ENCODE peak calls at places on chromosomes 5 and 9, in five cellular contexts. W, P, M, B and F are unnamed samples.

GRCh38 chr5:50666261-50667078 is at the start of gene PARP8:
- DNase-seq in B (peak; percentile 4), M (peak; percentile 76), P (peak; percentile 48), W (peak; percentile 45), F (no peak)

GRCh38 chr9:17130725-17131124 is 4.1 kb upstream of the CNTLN start:
- DNase-seq in P (no peak), W (no peak), M (no peak), B (no peak), F (no peak)

GRCh38 chr5:6545770-6546690 is 86.8 kb downstream of the NSUN2 start:
- DNase-seq in B (no peak), W (no peak), P (no peak), M (no peak), F (peak; percentile 47)

GRCh38 chr9:18705763-18706372 is 231.9 kb downstream of the ADAMTSL1 start:
- DNase-seq in M (no peak), P (no peak), W (no peak), B (no peak), F (no peak)

GRCh38 chr5:38289457-38289856 is 31.1 kb downstream of the EGFLAM start:
- DNase-seq in B (no peak), P (no peak), M (no peak), W (no peak), F (no peak)

GRCh38 chr9:134536101-134536900 is 105.3 kb upstream of the COL5A1 start:
- DNase-seq in B (no peak), M (no peak), W (peak; percentile 7), P (no peak), F (no peak)

GRCh38 chr5:181259974-181260719 is 796 bp downstream of the TRIM52 start:
- DNase-seq in M (peak; percentile 23), W (no peak), B (no peak), P (no peak), F (no peak)

GRCh38 chr5:133527311-133527710 is 85.0 kb downstream of the FSTL4 start:
- DNase-seq in B (no peak), M (no peak), W (no peak), P (no peak), F (no peak)

GRCh38 chr5:69331528-69332445 is 814 bp downstream of the CCDC125 start:
- DNase-seq in W (no peak), P (no peak), M (no peak), B (no peak), F (no peak)

GRCh38 chr9:16869140-16869903 is 1.1 kb downstream of the BNC2 start:
- DNase-seq in B (no peak), P (peak; percentile 62), M (peak; percentile 51), W (no peak), F (no peak)

GRCh38 chr5:41908374-41909079 is 4.4 kb downstream of the RIMOC1 start:
- DNase-seq in P (no peak), B (no peak), W (no peak), M (no peak), F (no peak)

GRCh38 chr5:95042040-95042439 is 242.9 kb downstream of the MCTP1 start:
- DNase-seq in M (no peak), P (no peak), W (no peak), B (no peak), F (no peak)

GRCh38 chr5:66247176-66247960 is 103.3 kb downstream of the SREK1 start:
- DNase-seq in P (no peak), B (no peak), M (no peak), W (no peak), F (no peak)

GRCh38 chr9:4423207-4423610 is 67.1 kb upstream of the SLC1A1 start:
- DNase-seq in B (no peak), W (no peak), M (peak; percentile 35), P (no peak), F (no peak)

GRCh38 chr5:123099514-123100151 is 10.6 kb downstream of the PRDM6 start:
- DNase-seq in P (no peak), W (no peak), B (no peak), M (peak; percentile 78), F (no peak)
- TF ChIP-seq CTCF in P (no peak), W (peak; percentile 32), B (no peak), M (peak; percentile 38), F (no peak)

DNA sequence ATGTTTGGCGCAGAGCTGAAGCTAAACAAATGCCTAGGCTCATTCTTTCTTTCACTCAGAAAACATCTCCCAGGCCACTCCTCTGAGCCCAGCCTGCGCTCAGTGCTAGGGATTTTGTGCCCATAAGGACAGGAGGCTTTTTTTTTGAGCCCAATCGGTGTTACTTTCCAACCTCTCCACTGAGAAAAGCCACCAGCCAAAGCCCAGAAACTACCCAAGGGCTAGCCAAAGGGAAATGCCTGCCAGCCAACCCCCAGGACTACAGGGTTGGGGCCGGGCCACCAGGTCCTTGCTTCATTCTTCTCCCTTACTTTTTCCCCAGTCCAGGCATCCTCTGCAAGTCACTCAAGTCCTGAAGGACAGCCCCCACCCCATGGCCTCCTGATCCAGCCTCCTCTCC is 134.7 kb downstream of the PAX5 start:
- DNase-seq in P (no peak), M (peak; percentile 9), W (no peak), B (no peak), F (peak; percentile 20)
- H3K27me3 ChIP-seq in P (no peaks in the 10 kb centered on the region), M (no peaks in the 10 kb centered on the region), W (peaks cover 73% of the 10 kb centered on the region), B (no peaks in the 10 kb centered on the region), F (no peaks in the 10 kb centered on the region)

GRCh38 chr5:172550096-172550765 is 90.8 kb upstream of the NEURL1B start:
- DNase-seq in B (no peak), P (peak; percentile 74), M (no peak), W (no peak), F (no peak)

GRCh38 chr5:172549708-172550095 is 91.4 kb upstream of the NEURL1B start:
- DNase-seq in P (no peak), M (no peak), B (no peak), W (no peak), F (no peak)

GRCh38 chr5:172553167-172553566 is 87.9 kb upstream of the NEURL1B start:
- DNase-seq in B (no peak), M (no peak), P (no peak), W (no peak), F (no peak)

GRCh38 chr5:172548981-172549707 is 91.9 kb upstream of the NEURL1B start:
- DNase-seq in M (no peak), B (no peak), P (no peak), W (no peak), F (no peak)

DNA sequence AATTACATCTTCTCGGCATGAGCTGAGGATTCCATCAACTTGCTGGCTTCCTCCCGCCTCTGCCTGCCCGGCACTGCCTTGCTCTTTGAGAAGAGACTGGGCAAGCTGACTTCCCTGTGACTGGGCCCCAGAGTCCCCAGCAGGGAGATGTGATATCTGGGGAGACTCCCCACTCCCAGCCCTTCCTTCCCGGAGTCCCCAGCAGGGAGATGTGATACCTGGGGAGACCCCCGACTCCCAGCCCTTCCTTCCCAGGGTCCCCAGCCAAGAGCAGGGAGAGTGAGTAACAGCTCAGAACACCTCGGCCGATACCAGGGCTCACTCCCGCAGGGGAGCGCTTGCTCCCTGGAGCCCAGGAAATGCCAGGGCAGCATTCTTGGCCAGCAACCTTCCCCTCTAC is 90.1 kb upstream of the NEURL1B start:
- DNase-seq in M (no peak), P (no peak), B (no peak), W (no peak), F (no peak)
- TF ChIP-seq CTCF in M (no peak), P (no peak), B (no peak), W (no peak), F (no peak)

GRCh38 chr5:154477382-154478223 is 424 bp downstream of the HAND1 start:
- DNase-seq in P (no peak), M (peak; percentile 68), W (no peak), B (no peak), F (no peak)
- H3K27me3 ChIP-seq in P (peaks cover 15% of the 10 kb centered on the region), M (peaks cover 96% of the 10 kb centered on the region), W (peaks cover 100% of the 10 kb centered on the region), B (peaks cover 53% of the 10 kb centered on the region), F (peaks cover 97% of the 10 kb centered on the region)

DNA sequence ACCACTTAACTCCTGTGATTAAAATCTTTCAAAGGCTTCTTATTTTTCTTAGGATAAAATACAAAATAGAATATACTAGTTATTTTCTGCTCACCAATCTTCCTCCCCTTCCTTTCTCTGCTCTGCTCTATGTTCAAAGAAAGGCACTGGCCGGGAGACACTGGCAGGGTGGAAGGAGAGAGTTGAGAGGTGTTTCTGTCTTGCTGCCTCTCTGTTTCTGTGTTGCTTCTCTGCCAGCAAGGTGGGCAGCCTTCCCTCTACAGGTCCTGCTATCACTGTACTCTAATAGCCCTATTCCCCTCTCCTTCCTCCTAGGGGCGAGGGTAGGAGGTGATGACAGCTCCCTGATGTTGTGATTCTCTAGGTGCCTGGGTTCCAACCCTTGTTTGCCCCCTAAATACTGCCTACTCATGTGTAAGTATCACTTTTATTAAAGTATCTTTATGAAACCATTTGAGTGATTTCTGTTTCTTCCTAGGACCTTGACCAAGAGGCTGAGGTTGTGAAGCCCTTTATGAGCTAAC is 515.1 kb downstream of the TLE4 start:
- DNase-seq in M (no peak), W (no peak), P (no peak), B (no peak), F (no peak)
- TF ChIP-seq CTCF in M (no peak), W (no peak), P (no peak), B (no peak), F (no peak)

GRCh38 chr5:172574845-172575170 is 66.3 kb upstream of the NEURL1B start:
- DNase-seq in B (no peak), P (no peak), M (no peak), W (peak; percentile 11), F (no peak)
- H3K27me3 ChIP-seq in B (no peaks in the 10 kb centered on the region), P (no peaks in the 10 kb centered on the region), M (no peaks in the 10 kb centered on the region), W (no peaks in the 10 kb centered on the region), F (no peaks in the 10 kb centered on the region)

DNA sequence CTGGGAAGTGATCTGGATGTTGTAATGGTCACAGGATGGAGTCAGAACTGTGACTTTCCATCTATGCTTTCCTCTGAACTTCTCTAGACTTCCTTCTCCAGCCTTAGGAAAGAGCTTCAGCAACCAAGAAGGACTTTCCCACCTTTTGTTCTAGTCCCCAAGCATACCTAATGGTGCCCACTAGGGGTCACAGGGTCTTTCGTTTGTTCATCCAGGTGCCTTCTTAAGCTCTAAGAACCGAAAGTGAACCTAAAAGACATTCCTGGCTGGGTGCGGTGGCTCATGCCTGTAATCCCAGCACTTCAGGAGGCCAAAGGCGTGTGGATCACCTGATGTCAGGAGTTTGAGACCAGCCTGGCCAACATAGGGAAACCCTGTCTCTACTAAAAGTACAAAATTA is 1.8 kb upstream of the WNT8A start:
- DNase-seq in M (peak; percentile 56), B (no peak), W (no peak), P (no peak), F (no peak)
- TF ChIP-seq CTCF in M (peak; percentile 62), B (no peak), W (no peak), P (no peak), F (no peak)

DNA sequence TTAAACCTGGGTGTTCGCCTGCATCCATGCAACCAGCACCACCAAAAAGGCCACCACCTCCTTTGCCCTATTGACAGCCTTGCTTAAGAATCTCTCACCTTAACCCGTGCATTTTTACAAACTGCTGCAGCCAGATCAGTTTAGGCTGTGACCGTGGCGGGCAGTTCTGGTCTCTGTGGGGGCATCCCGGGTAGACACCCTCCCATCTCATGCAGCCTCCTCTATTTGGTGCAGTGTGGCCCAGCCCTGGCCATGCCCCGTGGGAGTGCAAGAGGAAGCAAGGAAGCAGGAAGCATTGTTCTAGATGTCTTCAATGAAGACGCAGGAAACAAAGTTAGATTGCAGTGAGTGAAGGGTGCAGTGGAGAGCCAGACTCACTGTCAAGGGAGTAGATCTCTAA is 108.8 kb upstream of the MVB12B start:
- DNase-seq in P (no peak), B (no peak), W (no peak), M (peak; percentile 20), F (no peak)
- H3K27me3 ChIP-seq in P (no peaks in the 10 kb centered on the region), B (no peaks in the 10 kb centered on the region), W (peaks cover 60% of the 10 kb centered on the region), M (no peaks in the 10 kb centered on the region), F (peaks cover 14% of the 10 kb centered on the region)